ENCODE peak calls at places on chromosome 5, in seven cellular contexts. R is IMR-90, L is upper lobe of left lung, P is Peyer's patch, G is ovary, D is adrenal gland, M is heart left ventricle. E is an unnamed sample. For H3K4me1, the result is how much of the 10 kb centered on the place peaks cover.

GRCh38 chr5:150596313-150596712 is 44.1 kb upstream of the SYNPO start:
- DNase-seq in G (peak), M (peak), R (no peak), D (no peak), P (peak), L (no peak), E (no peak)

GRCh38 chr5:40681351-40682311 is 1.9 kb downstream of the PTGER4 start:
- DNase-seq in R (no peak), P (peak), D (no peak), L (peak), G (no peak), M (peak), E (no peak)

GRCh38 chr5:178467261-178468195 is 122.7 kb downstream of the COL23A1 start:
- DNase-seq in L (no peak), P (no peak), G (peak), R (peak), D (peak), M (peak), E (no peak)

GRCh38 chr5:132251220-132251725 is 6.2 kb upstream of the PDLIM4 start:
- DNase-seq in D (peak), R (peak), M (no peak), G (no peak), P (no peak), L (no peak), E (no peak)

GRCh38 chr5:134577796-134578577 is 52.5 kb downstream of the JADE2 start:
- DNase-seq in L (no peak), G (peak), M (peak), R (peak), D (peak), P (peak), E (peak)

GRCh38 chr5:180222056-180222455 is 13.0 kb upstream of the RASGEF1C start:
- DNase-seq in G (no peak), D (no peak), M (no peak), R (no peak), L (no peak), P (no peak), E (no peak)

GRCh38 chr5:78542321-78542840 is 106.2 kb downstream of the LHFPL2 start:
- DNase-seq in D (no peak), P (no peak), R (no peak), L (no peak), M (no peak), G (no peak), E (no peak)

GRCh38 chr5:100777680-100778281 is 125.3 kb downstream of the ST8SIA4 start:
- DNase-seq in R (peak), D (peak), M (peak), G (no peak), P (no peak), L (no peak), E (no peak)

GRCh38 chr5:96200611-96201010 is 232.4 kb downstream of the PCSK1 start:
- DNase-seq in P (no peak), D (no peak), R (no peak), L (no peak), G (no peak), M (no peak), E (no peak)

GRCh38 chr5:35029333-35029732 is 18.4 kb downstream of the AGXT2 start:
- DNase-seq in D (no peak), M (no peak), R (peak), L (no peak), G (no peak), P (no peak), E (no peak)

GRCh38 chr5:151086192-151086869 is 5.5 kb upstream of the TNIP1 start:
- DNase-seq in M (no peak), R (no peak), D (no peak), L (no peak), G (no peak), P (peak), E (no peak)

GRCh38 chr5:96807099-96807654 is 568 bp downstream of the ERAP1 start:
- DNase-seq in R (peak), L (peak), G (peak), D (peak), P (peak), M (peak), E (peak)

GRCh38 chr5:98468188-98468869 is 305.1 kb upstream of the RGMB start:
- DNase-seq in D (no peak), P (no peak), G (no peak), M (no peak), R (peak), L (no peak), E (no peak)

GRCh38 chr5:51347704-51348103 is 35.5 kb upstream of the ISL1 start:
- DNase-seq in P (no peak), R (no peak), M (no peak), D (no peak), L (no peak), G (no peak), E (no peak)

GRCh38 chr5:145495741-145496140 is 339.4 kb downstream of the PRELID2 start:
- DNase-seq in R (peak), D (peak), G (no peak), P (no peak), L (no peak), M (no peak), E (no peak)

GRCh38 chr5:111627862-111628261 is 115.5 kb upstream of the STARD4 start:
- DNase-seq in P (no peak), M (no peak), R (no peak), L (no peak), D (no peak), G (no peak), E (no peak)

GRCh38 chr5:150181035-150181434 is 8.8 kb upstream of the SLC6A7 start:
- DNase-seq in P (peak), M (no peak), L (no peak), G (no peak), D (no peak), R (peak), E (no peak)

GRCh38 chr5:52878671-52879070 is 91.0 kb downstream of the ITGA1 start:
- DNase-seq in L (no peak), R (peak), M (no peak), D (no peak), P (no peak), G (no peak), E (no peak)

DNA sequence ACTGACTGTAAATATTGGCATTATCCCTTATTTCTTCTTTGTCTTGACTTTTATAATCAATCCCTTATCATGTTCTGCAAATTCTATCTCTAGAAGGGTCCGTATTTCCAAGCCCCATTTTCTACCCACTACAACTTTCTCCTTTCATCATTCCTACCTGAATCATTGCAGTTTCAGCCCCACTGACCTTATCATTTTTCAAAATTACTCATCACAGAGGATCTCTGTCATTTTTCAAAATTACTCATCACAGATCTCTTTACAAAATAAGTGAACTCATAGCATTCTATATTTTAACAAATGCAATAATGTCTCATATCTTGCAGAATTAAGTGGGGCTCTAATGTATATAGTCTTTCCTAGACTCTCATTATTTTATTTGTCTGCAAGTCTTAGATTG is 256.9 kb upstream of the COX7C start:
- DNase-seq in L (no peak), D (no peak), M (no peak), P (no peak), R (no peak), G (no peak), E (no peak)
- TF ChIP-seq POLR2A in L (no peak), D (no peak), M (no peak), P (no peak), R (no peak), G (no peak), E (no peak)

GRCh38 chr5:119396265-119396664 is 40.4 kb downstream of the TNFAIP8 start:
- DNase-seq in R (no peak), M (no peak), P (no peak), G (no peak), L (no peak), D (no peak), E (no peak)

GRCh38 chr5:119389288-119390065 is 33.7 kb downstream of the TNFAIP8 start:
- DNase-seq in R (peak), G (no peak), D (no peak), P (no peak), M (no peak), L (no peak), E (no peak)

GRCh38 chr5:119393746-119394145 is 37.9 kb downstream of the TNFAIP8 start:
- DNase-seq in D (no peak), M (no peak), P (no peak), L (no peak), G (no peak), R (peak), E (no peak)

GRCh38 chr5:119395080-119395836 is 39.4 kb downstream of the TNFAIP8 start:
- DNase-seq in G (no peak), M (no peak), R (no peak), L (no peak), D (no peak), P (no peak), E (no peak)

DNA sequence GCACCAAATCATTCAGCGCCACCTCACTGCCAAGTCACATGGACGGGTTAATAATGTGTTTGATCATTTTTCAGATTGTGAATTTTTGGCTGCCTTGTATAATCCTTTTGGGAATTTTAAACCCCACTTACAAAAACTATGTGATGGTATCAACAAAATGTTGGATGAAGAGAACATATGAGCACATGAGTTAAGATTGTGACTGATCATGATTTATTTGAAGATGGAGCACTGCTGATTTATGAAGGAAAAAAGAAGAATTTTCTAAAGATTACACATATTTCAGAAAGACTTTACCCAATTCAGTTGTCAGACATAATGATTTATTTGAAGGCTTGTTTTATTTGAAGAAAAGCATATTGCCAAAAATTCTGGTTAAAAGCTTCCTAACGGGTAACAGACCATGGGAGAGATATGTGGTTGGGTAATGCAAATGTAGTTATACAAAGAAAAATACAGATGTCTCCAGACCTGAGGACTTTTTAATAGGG is 37.4 kb downstream of the TNFAIP8 start:
- DNase-seq in P (no peak), G (no peak), L (no peak), D (no peak), M (no peak), R (no peak), E (no peak)
- H3K4me1 ChIP-seq in P (under half), G (under half), L (under half), D (under half), M (under half), R (under half), E (under half)

GRCh38 chr5:90409318-90410177 is at the start of gene CETN3:
- DNase-seq in M (peak), P (peak), D (peak), G (peak), R (peak), L (peak), E (peak)
- TF ChIP-seq POLR2A in M (peak), P (peak), D (peak), G (peak), R (peak), L (peak), E (peak)

GRCh38 chr5:1135696-1136525 is 24.0 kb upstream of the SLC12A7 start:
- DNase-seq in P (no peak), G (no peak), D (no peak), M (no peak), R (no peak), L (no peak), E (no peak)
- H3K4me1 ChIP-seq in P (under half), G (under half), D (under half), M (under half), R (under half), L (under half), E (under half)

DNA sequence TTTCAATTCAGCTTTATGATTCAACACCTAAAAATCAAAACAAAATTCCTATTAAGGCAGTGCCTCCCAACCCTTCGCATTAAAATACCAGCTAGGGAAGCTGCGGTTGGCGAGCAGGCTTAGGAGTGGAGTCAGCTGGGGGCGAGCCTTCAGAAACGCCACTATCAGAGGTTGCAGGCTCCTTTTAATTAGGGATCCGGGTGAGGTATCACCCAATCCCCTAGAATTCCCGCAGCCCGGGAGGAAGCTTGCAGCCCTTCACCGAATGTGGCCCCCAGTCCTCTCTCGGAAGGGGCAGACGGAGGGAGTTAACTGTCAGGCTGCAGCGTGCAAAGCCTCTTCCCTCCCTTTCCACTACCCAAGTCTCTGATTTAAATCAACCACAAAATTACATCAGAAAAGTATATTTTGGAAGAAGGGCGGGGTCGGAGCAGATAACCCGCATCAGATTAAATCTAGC is 1.7 kb downstream of the STC2 start:
- DNase-seq in P (no peak), M (no peak), D (no peak), R (peak), G (no peak), L (no peak), E (no peak)
- TF ChIP-seq POLR2A in P (no peak), M (no peak), D (no peak), R (peak), G (no peak), L (no peak), E (no peak)

DNA sequence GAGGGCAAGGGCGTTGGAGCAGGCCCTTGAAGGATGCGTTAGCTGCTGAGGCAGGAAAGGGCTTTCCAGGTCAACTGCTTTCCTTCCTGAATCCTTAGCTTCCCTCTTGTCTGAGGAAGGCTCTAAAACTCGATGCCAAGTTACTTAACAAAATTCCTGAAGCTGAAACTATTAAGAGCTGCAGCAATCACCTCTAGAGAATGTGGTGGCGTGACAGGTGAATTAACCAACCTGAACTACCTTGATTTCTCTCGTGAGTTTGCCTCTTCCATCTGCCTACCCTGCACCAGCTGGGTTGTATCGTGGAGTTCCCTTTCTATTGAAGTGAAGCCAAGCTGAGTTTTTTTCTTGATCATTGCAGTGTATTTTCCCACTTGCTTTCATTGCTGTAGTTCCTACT is 96.1 kb downstream of the PDE8B start:
- DNase-seq in D (no peak), G (no peak), P (no peak), L (no peak), R (no peak), M (no peak), E (no peak)
- H3K4me1 ChIP-seq in D (under half), G (under half), P (under half), L (under half), R (under half), M (under half), E (under half)